ENCODE peak calls at places on chromosomes 1 and 21, in five cellular contexts. T is left colon, X is aorta, D is lower leg skin, O is NCI-H1092 treated with DMSO at 0.1 percent for 48 hours. W is an unnamed sample.

GRCh38 chr21:46604329-46604974 is 430 bp downstream of the S100B start:
- DNase-seq in T (no peak), X (no peak), D (no peak), O (no peak), W (no peak)

GRCh38 chr1:239164451-239165180 is 221.8 kb upstream of the CHRM3 start:
- DNase-seq in T (no peak), X (no peak), D (no peak), O (no peak), W (no peak)

GRCh38 chr1:11069233-11069950 is 9.6 kb upstream of the SRM start:
- DNase-seq in T (no peak), X (peak; percentile 31), D (peak; percentile 53), O (no peak), W (no peak)

GRCh38 chr1:157156058-157156541 is 17.9 kb upstream of the ETV3 start:
- DNase-seq in T (no peak), X (peak; percentile 94), D (peak; percentile 95), O (peak; percentile 60), W (peak; percentile 81)

GRCh38 chr1:13965770-13966398 is 265.9 kb downstream of the PRDM2 start:
- DNase-seq in T (peak; percentile 31), X (no peak), D (no peak), O (peak; percentile 91), W (peak; percentile 70)

GRCh38 chr1:9194024-9194423 is 40.5 kb upstream of the H6PD start:
- DNase-seq in T (no peak), X (no peak), D (no peak), O (no peak), W (no peak)

GRCh38 chr1:111285879-111286278 is 4.8 kb upstream of the CHIA start:
- DNase-seq in T (no peak), X (no peak), D (no peak), O (no peak), W (no peak)

GRCh38 chr1:43067856-43068751 is 104.0 kb downstream of the EBNA1BP2 start:
- DNase-seq in T (no peak), X (peak; percentile 78), D (peak; percentile 84), O (no peak), W (no peak)

GRCh38 chr21:41775152-41775472 is 8.3 kb upstream of the RIPK4 start:
- DNase-seq in T (no peak), X (peak; percentile 33), D (no peak), O (no peak), W (no peak)

GRCh38 chr1:74161494-74161893 is 36.5 kb downstream of the LRRIQ3 start:
- DNase-seq in T (no peak), X (no peak), D (no peak), O (no peak), W (no peak)

GRCh38 chr1:208409171-208409570 is 165.0 kb upstream of the PLXNA2 start:
- DNase-seq in T (no peak), X (no peak), D (no peak), O (no peak), W (no peak)

GRCh38 chr1:154935749-154936415 is 637 bp downstream of the PMVK start:
- DNase-seq in T (no peak), X (no peak), D (no peak), O (no peak), W (no peak)